ENCODE peak calls at places on chromosomes 12 and 14, in seven cellular contexts. K, Z, Y, G, F, O and B are unnamed samples.

GRCh38 chr12:108649668-108650067 is 16.0 kb upstream of the SELPLG start:
- DNase-seq in Y (no peak), G (peak), O (no peak), F (no peak), K (no peak), Z (no peak), B (peak)

GRCh38 chr14:23121401-23121800 is 2.3 kb upstream of the CEBPE start:
- DNase-seq in O (peak), G (peak), F (peak), K (peak), Y (peak), Z (no peak), B (peak)

GRCh38 chr12:52607314-52607713 is 6.1 kb upstream of the KRT72 start:
- DNase-seq in Z (no peak), F (no peak), O (no peak), K (no peak), G (no peak), Y (no peak), B (no peak)

GRCh38 chr14:93316716-93317115 is 16.1 kb downstream of the BTBD7 start:
- DNase-seq in G (no peak), K (no peak), F (no peak), Y (no peak), O (no peak), Z (no peak), B (no peak)

GRCh38 chr14:81536125-81536771 is 2.6 kb upstream of the SEL1L start:
- DNase-seq in Z (no peak), K (no peak), O (no peak), Y (peak), F (peak), G (no peak), B (peak)

GRCh38 chr14:30991408-30991807 is 34.0 kb upstream of the AP4S1 start:
- DNase-seq in K (no peak), Z (no peak), F (no peak), Y (no peak), G (no peak), O (no peak), B (no peak)

GRCh38 chr14:71551291-71551955 is 380.8 kb upstream of the RGS6 start:
- DNase-seq in O (no peak), Z (no peak), Y (no peak), K (no peak), G (peak), F (peak), B (peak)

GRCh38 chr14:70955543-70956480 is 48.6 kb downstream of the PCNX1 start:
- DNase-seq in Z (no peak), F (peak), G (no peak), K (no peak), Y (no peak), O (no peak), B (peak)

GRCh38 chr12:98402081-98402480 is 113.3 kb upstream of the TMPO start:
- DNase-seq in F (no peak), G (no peak), O (no peak), Y (no peak), Z (no peak), K (no peak), B (peak)

GRCh38 chr14:76774471-76775158 is 13.3 kb downstream of the VASH1 start:
- DNase-seq in Y (no peak), G (no peak), K (no peak), F (no peak), Z (no peak), O (no peak), B (no peak)

GRCh38 chr14:90599748-90600507 is 203.1 kb downstream of the CALM1 start:
- DNase-seq in K (no peak), O (no peak), F (no peak), Y (no peak), Z (no peak), G (no peak), B (peak)
- TF ChIP-seq CTCF in K (peak), O (no peak), F (no peak), Y (no peak), Z (peak), G (peak), B (no peak)

GRCh38 chr12:59134750-59135149 is 214.4 kb upstream of the LRIG3 start:
- DNase-seq in Y (no peak), O (no peak), F (no peak), G (no peak), Z (no peak), K (no peak), B (no peak)

GRCh38 chr12:59131462-59131861 is 211.2 kb upstream of the LRIG3 start:
- DNase-seq in F (no peak), G (no peak), Y (no peak), K (no peak), O (no peak), Z (no peak), B (no peak)
- H3K4me3 ChIP-seq in F (no peak), G (no peak), Y (no peak), K (no peak), O (no peak), Z (no peak), B (no peak)

GRCh38 chr14:48690349-48690748 is 895.8 kb downstream of the RPS29 start:
- DNase-seq in O (no peak), G (no peak), Y (no peak), F (no peak), Z (no peak), K (no peak), B (no peak)
- TF ChIP-seq CTCF in O (no peak), G (peak), Y (no peak), F (no peak), Z (no peak), K (no peak), B (no peak)

GRCh38 chr12:95549392-95550084 is 1.7 kb downstream of the USP44 start:
- DNase-seq in Z (no peak), O (no peak), Y (no peak), F (no peak), G (no peak), K (no peak), B (no peak)
- H3K4me3 ChIP-seq in Z (peak), O (no peak), Y (peak), F (no peak), G (peak), K (peak), B (no peak)

GRCh38 chr14:102586420-102587119 is 5.9 kb upstream of the RCOR1 start:
- DNase-seq in K (no peak), F (no peak), O (no peak), Y (no peak), Z (no peak), G (no peak), B (peak)
- TF ChIP-seq CTCF in K (no peak), F (no peak), O (no peak), Y (no peak), Z (no peak), G (no peak), B (no peak)

GRCh38 chr12:54011665-54012532 is 3.1 kb downstream of the HOXC8 start:
- DNase-seq in O (no peak), G (no peak), K (no peak), Y (no peak), Z (no peak), F (no peak), B (no peak)
- H3K4me3 ChIP-seq in O (no peak), G (no peak), K (no peak), Y (no peak), Z (no peak), F (no peak), B (peak)

DNA sequence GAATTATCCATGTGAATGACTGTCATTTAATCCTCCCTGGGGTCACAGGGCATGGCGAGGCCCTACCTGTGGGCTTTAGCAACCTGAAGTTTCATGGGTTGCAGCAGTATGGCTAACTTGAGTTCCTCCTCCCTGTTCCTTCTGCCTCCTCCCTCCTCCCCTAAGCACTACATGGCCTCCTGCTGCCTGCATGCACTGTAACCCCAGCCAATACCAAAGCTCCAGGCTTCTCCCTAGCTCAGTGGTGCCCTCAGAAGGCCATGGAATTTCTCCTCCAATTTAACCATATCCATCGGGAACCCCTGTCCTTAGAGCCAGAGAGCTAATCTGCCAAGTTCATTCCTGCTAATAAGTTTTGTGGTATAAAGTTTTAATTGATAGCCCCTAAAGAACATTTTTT is 95.1 kb downstream of the NT5DC3 start:
- DNase-seq in O (no peak), Y (no peak), K (no peak), F (no peak), Z (no peak), G (no peak), B (no peak)
- TF ChIP-seq CTCF in O (no peak), Y (no peak), K (no peak), F (no peak), Z (no peak), G (no peak), B (no peak)

DNA sequence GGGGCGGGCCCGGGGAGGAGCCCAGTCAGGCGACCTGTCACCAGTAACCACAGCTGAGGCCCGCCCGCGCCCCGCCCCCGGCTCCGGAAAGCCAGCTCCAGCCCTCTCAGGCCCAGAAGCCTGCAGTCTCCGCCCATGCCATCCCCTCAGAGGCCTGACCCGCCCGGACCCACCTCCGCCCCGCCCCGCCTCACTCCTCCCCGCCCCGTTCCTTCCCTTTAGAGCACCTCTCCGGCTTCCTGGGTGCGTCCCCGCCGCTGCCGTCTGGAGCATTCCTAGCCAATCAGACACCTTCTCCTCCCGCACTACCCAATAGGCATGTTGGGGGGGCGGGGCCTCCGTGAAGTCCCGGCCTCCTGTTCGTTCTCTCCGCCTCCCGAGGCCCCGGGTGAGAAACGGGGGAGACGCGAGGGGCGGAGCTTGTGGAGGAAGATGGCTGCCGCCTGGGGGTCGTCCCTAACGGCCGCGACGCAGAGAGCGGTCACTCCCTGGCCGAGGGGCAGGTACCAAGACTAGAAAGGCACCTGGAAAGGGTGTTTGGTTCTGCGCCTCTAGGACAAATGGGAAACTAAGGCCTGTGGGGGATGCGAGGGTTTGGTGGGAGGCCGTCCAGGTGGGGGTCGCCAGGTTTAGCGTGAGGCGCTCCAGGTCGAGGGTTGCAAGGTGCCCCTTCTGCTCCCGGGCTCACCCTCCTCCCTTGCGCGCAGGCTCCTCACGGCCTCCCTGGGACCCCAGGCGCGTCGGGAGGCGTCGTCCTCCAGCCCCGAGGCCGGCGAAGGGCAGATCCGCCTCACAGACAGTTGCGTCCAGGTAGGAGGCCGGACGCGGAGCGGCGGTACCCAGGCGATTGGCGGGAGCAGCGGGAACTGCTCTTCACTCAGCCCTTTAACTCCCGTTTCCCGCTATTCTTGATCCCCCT is at the start of gene ISCA2:
- DNase-seq in Y (peak), G (peak), K (peak), O (peak), F (peak), Z (peak), B (peak)
- H3K4me3 ChIP-seq in Y (peak), G (peak), K (peak), O (peak), F (peak), Z (peak), B (peak)